ENCODE peak calls at places on chromosome X, in nine cellular contexts. M is HT-29; Z is pulmonary artery endothelial cell; N is EL; U is M059J; A is RPMI7951; E is iris pigment epithelial cell; D is stimulated activated CD8-positive, alpha-beta memory T cell treated with anti-CD3 and anti-CD28 coated beads, Interleukin-7, amount 100 ng/mL, for 4 hours; K is Right ventricle myocardium inferior. J is an unnamed sample.
A peak's percentile ranks its signal among the peaks of the same experiment; 100 is the strongest.

GRCh38 chrX:39262641-39263040 is 461.4 kb downstream of the MID1IP1 start:
- DNase-seq in K (no peak), E (no peak), N (no peak), U (peak; percentile 29), A (peak; percentile 45), Z (no peak), M (no peak), D (no peak), J (no peak)

GRCh38 chrX:17805120-17805519 is 56.0 kb downstream of the RAI2 start:
- DNase-seq in U (no peak), N (no peak), K (no peak), A (no peak), D (no peak), M (peak; percentile 35), Z (no peak), E (no peak), J (no peak)

GRCh38 chrX:29940750-29941149 is 274.6 kb upstream of the MAGEB2 start:
- DNase-seq in K (no peak), E (no peak), Z (no peak), N (no peak), U (no peak), A (no peak), D (no peak), M (no peak), J (no peak)

GRCh38 chrX:47514553-47515235 is 31.7 kb upstream of the ZNF41 start:
- DNase-seq in D (no peak), N (peak; percentile 69), Z (no peak), K (no peak), U (peak; percentile 55), M (no peak), E (peak; percentile 76), A (peak; percentile 79), J (no peak)

GRCh38 chrX:40189621-40190020 is 91.9 kb upstream of the BCOR start:
- DNase-seq in N (peak; percentile 63), U (peak; percentile 55), K (no peak), M (no peak), A (peak; percentile 26), Z (no peak), D (no peak), E (no peak), J (no peak)

GRCh38 chrX:53128097-53128749 is 34.3 kb downstream of the KANTR start:
- DNase-seq in N (peak; percentile 23), M (no peak), K (no peak), D (no peak), E (peak; percentile 10), U (peak; percentile 52), A (no peak), Z (no peak), J (no peak)

GRCh38 chrX:124534530-124534929 is 188.2 kb downstream of the SH2D1A start:
- DNase-seq in K (no peak), Z (no peak), U (no peak), D (no peak), N (no peak), E (no peak), A (no peak), M (no peak), J (no peak)

GRCh38 chrX:84865113-84865512 is 138.6 kb upstream of the APOOL start:
- DNase-seq in D (no peak), N (peak; percentile 0), U (no peak), E (peak; percentile 59), K (no peak), M (peak; percentile 66), A (no peak), Z (no peak), J (no peak)

GRCh38 chrX:67780694-67781109 is 236.9 kb downstream of the AR start:
- DNase-seq in N (peak; percentile 93), M (peak; percentile 6), D (no peak), Z (peak; percentile 79), U (peak; percentile 79), A (peak; percentile 99), E (peak; percentile 97), K (peak; percentile 75), J (peak; percentile 74)

GRCh38 chrX:151754042-151754419 is 19.5 kb downstream of the CNGA2 start:
- DNase-seq in Z (no peak), M (peak; percentile 58), N (peak; percentile 75), U (peak; percentile 94), A (peak; percentile 75), D (no peak), K (no peak), E (peak; percentile 72), J (no peak)

GRCh38 chrX:139094671-139095592 is 383.4 kb upstream of the FGF13 start:
- DNase-seq in U (peak; percentile 74), D (no peak), Z (no peak), N (no peak), E (peak; percentile 25), M (no peak), K (no peak), A (no peak), J (no peak)

GRCh38 chrX:97102938-97103337 is 219.2 kb downstream of the RPA4 start:
- DNase-seq in N (no peak), E (no peak), D (no peak), M (no peak), U (no peak), K (no peak), Z (no peak), A (no peak), J (no peak)

GRCh38 chrX:30971761-30972603 is 82.9 kb upstream of the TAB3 start:
- DNase-seq in K (no peak), M (peak; percentile 23), E (peak; percentile 54), D (no peak), Z (no peak), U (peak; percentile 47), N (peak; percentile 32), A (peak; percentile 50), J (no peak)

GRCh38 chrX:9656277-9656676 is 109.4 kb downstream of the GPR143 start:
- DNase-seq in A (no peak), N (no peak), E (peak; percentile 46), D (no peak), Z (no peak), K (no peak), M (no peak), U (no peak), J (no peak)